ENCODE peak calls at places on chromosomes 13 and 19, in five cellular contexts. N is neural crest cell, G is body of pancreas, K is AG09319, V is GM10248. E is an unnamed sample.

GRCh38 chr13:99357149-99357596 is 50.0 kb upstream of the GPR183 start:
- DNase-seq in G (no peak), K (peak), V (no peak), N (no peak), E (peak)

GRCh38 chr19:15173746-15174404 is 26.9 kb downstream of the NOTCH3 start:
- DNase-seq in G (no peak), K (no peak), N (no peak), V (no peak), E (no peak)

GRCh38 chr19:534088-534487 is 2.5 kb downstream of the CDC34 start:
- DNase-seq in K (no peak), G (no peak), N (no peak), V (no peak), E (no peak)

GRCh38 chr19:2428027-2428690 is 773 bp upstream of the TIMM13 start:
- DNase-seq in V (no peak), N (no peak), K (no peak), G (peak), E (no peak)

GRCh38 chr19:38564981-38565685 is 52.6 kb downstream of the MAP4K1 start:
- DNase-seq in K (no peak), V (no peak), G (peak), N (no peak), E (peak)

GRCh38 chr13:78679329-78679728 is 20.4 kb upstream of the OBI1 start:
- DNase-seq in K (no peak), G (no peak), V (no peak), N (no peak), E (no peak)

GRCh38 chr19:46528601-46529447 is 33.2 kb upstream of the PNMA8B start:
- DNase-seq in N (no peak), G (no peak), V (no peak), K (no peak), E (peak)

GRCh38 chr19:13997637-13997962 is 8.5 kb downstream of the RFX1 start:
- DNase-seq in N (no peak), K (no peak), V (no peak), G (no peak), E (peak)

GRCh38 chr19:57949296-57949695 is 1.8 kb upstream of the ZNF256 start:
- DNase-seq in K (no peak), G (no peak), V (no peak), N (no peak), E (no peak)

GRCh38 chr19:18457478-18458331 is 19.8 kb upstream of the ISYNA1 start:
- DNase-seq in K (no peak), N (no peak), G (no peak), V (no peak), E (no peak)

GRCh38 chr13:21625366-21625765 is 21.4 kb upstream of the MICU2 start:
- DNase-seq in K (no peak), V (peak), G (peak), N (no peak), E (peak)

GRCh38 chr13:94707400-94708021 is 4.8 kb downstream of the SOX21 start:
- DNase-seq in V (no peak), K (no peak), G (no peak), N (peak), E (peak)

GRCh38 chr19:42113641-42114348 is 18.5 kb downstream of the POU2F2 start:
- DNase-seq in N (no peak), K (peak), G (no peak), V (peak), E (peak)

GRCh38 chr13:110971486-110971885 is 56.6 kb upstream of the ANKRD10 start:
- DNase-seq in V (no peak), K (no peak), N (no peak), G (no peak), E (no peak)

GRCh38 chr13:102868366-102868936 is 22.6 kb downstream of the ERCC5 start:
- DNase-seq in K (no peak), G (no peak), N (no peak), V (no peak), E (no peak)

GRCh38 chr19:55447421-55448174 is 4.5 kb upstream of the SHISA7 start:
- DNase-seq in G (peak), N (no peak), V (no peak), K (no peak), E (no peak)

GRCh38 chr19:409515-410242 is 732 bp upstream of the C2CD4C start:
- DNase-seq in K (no peak), N (no peak), V (no peak), G (no peak), E (no peak)

GRCh38 chr19:22604571-22605274 is 29.4 kb upstream of the ZNF492 start:
- DNase-seq in V (no peak), K (no peak), N (no peak), G (no peak), E (no peak)

DNA sequence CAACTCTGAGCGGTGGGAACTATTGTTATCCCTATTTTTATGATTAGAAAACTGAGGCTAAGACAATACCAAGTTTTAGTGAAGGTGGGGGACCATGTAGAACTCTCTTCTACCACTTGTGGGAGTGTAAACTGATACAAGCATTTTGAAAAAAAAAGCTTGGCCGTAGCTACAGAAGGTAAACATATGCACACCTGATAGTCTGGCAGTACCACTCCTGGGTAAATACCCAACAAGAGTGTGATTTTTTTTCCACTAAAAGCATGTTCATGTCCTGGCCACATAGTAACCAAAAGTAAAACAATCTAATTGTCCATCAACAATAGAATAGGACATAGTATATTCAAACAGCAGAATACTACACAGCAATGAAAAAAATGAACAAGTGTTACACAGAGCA is 6.5 kb upstream of the SPATA13 start:
- DNase-seq in K (no peak), G (no peak), N (no peak), V (no peak), E (no peak)
- TF ChIP-seq CTCF in K (no peak), G (peak), N (no peak), V (no peak), E (no peak)

GRCh38 chr19:36373638-36374156 is 5.3 kb downstream of the ZFP14 start:
- DNase-seq in K (no peak), N (no peak), G (no peak), V (no peak), E (no peak)

GRCh38 chr19:36379510-36379819 is 464 bp upstream of the ZFP14 start:
- DNase-seq in K (no peak), N (no peak), V (no peak), G (no peak), E (no peak)

GRCh38 chr19:36377541-36378178 is 1.3 kb downstream of the ZFP14 start:
- DNase-seq in N (no peak), V (no peak), G (no peak), K (no peak), E (no peak)

GRCh38 chr19:36378625-36379509 is at the start of gene ZFP14:
- DNase-seq in V (peak), K (peak), N (peak), G (peak), E (peak)
- TF ChIP-seq CTCF in V (peak), K (peak), N (no peak), G (peak), E (no peak)

GRCh38 chr13:41847216-41847615 is 113.7 kb downstream of the VWA8 start:
- DNase-seq in K (no peak), N (no peak), V (no peak), G (no peak), E (no peak)

DNA sequence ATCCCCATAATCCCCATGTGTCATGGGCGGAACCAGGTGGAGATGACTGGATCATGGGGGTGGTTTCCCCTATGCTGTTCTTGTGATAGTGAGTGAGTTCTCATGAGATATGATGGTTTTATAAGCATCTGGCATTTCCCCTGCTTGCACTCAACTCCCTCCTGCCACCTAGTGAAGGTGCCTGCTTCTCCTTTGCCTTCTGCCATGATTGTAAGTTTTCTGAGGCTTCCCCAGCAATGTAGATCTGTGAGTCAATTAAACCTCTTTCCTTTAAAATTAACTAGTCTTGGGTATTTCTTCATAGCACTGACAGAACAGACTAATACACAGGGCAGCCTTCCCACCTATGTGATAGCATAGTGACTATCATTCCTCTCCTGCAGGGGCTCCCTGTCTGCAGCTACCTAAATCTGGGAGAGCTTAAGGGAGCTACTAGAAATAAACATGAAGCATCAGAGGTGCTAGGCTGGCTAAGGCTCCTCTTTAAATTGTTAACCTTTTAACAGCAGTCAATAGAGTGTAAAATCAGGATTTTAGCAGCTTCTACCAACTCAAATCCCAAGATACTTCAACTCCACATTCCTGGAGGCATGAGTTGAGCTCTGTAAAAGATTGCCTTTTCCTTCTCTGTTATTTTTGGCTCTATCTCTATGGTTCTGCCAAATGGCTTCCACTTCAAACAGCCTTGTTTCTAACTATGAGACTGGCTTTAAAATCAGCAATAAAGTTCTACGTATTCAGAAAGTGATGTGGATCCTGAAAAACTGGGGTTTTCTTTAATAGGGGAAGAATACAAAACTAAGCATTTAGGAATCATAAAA is 112.3 kb downstream of the VWA8 start:
- DNase-seq in K (no peak), V (no peak), N (no peak), G (no peak), E (no peak)
- TF ChIP-seq CTCF in K (no peak), V (no peak), N (no peak), G (no peak), E (no peak)

DNA sequence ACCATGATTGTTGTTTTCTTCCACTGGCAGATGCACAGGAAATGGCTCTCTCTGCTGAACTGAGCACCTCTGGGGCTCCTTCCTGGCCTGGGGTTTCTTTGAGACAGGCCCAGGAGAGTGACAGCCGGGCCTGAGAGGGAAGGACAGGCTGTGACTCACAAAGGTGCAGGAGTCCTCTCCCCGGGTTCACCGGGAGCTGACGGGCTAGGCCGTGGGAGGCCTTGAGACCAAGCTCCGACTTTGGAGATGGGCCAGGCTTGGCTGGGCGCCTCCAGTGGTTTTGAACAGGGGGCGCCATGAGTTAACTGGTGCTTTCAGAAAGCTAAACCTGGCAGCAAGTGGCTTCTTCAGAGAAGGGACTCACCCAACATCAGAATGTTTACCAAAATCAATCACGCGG is 143.4 kb downstream of the URI1 start:
- DNase-seq in G (peak), K (no peak), V (no peak), N (no peak), E (no peak)
- TF ChIP-seq CTCF in G (no peak), K (no peak), V (no peak), N (no peak), E (no peak)

GRCh38 chr13:112796190-112796915 is 106.5 kb downstream of the ATP11A start:
- DNase-seq in V (no peak), G (no peak), K (no peak), N (no peak), E (no peak)
- TF ChIP-seq CTCF in V (no peak), G (no peak), K (no peak), N (no peak), E (no peak)

E was measured in GM13976.